ENCODE peak calls at places on chromosomes 2 and 18, in six cellular contexts. G, X, L, A, H and Z are unnamed samples.

GRCh38 chr2:162926501-162926900 is 87.9 kb upstream of the KCNH7 start:
- DNase-seq in L (no peak), G (peak), X (peak), A (no peak), H (no peak), Z (no peak)

GRCh38 chr18:62610509-62611394 is 87.9 kb downstream of the ZCCHC2 start:
- DNase-seq in H (no peak), L (no peak), G (no peak), X (no peak), A (peak), Z (no peak)

GRCh38 chr2:39735648-39736047 is 43.4 kb downstream of the THUMPD2 start:
- DNase-seq in X (no peak), G (no peak), L (no peak), H (no peak), A (no peak), Z (no peak)

GRCh38 chr2:177188482-177189469 is 23.8 kb upstream of the HNRNPA3 start:
- DNase-seq in A (no peak), L (no peak), X (no peak), G (peak), H (no peak), Z (no peak)

GRCh38 chr2:58906151-58906645 is 665.1 kb upstream of the FANCL start:
- DNase-seq in A (no peak), X (no peak), H (no peak), L (no peak), G (no peak), Z (no peak)

GRCh38 chr2:231556981-231557380 is 26.7 kb upstream of the NMUR1 start:
- DNase-seq in A (no peak), G (no peak), X (no peak), L (no peak), H (no peak), Z (no peak)

GRCh38 chr18:44945847-44946490 is 265.3 kb downstream of the SETBP1 start:
- DNase-seq in H (no peak), A (no peak), G (no peak), L (no peak), X (no peak), Z (no peak)

GRCh38 chr2:47566207-47566858 is 163.4 kb downstream of the MSH2 start:
- DNase-seq in X (no peak), G (no peak), L (no peak), A (no peak), H (no peak), Z (no peak)

GRCh38 chr2:190910341-190911136 is 29.9 kb downstream of the GLS start:
- DNase-seq in L (peak), A (no peak), G (no peak), H (no peak), X (no peak), Z (no peak)

GRCh38 chr2:46284812-46285211 is 12.4 kb upstream of the EPAS1 start:
- DNase-seq in L (no peak), X (no peak), H (no peak), A (no peak), G (no peak), Z (no peak)

GRCh38 chr2:23669413-23670244 is 257.3 kb downstream of the ATAD2B start:
- DNase-seq in G (peak), A (no peak), L (peak), H (no peak), X (no peak), Z (no peak)

GRCh38 chr2:164847966-164848365 is 6.3 kb upstream of the COBLL1 start:
- DNase-seq in X (no peak), A (no peak), H (no peak), L (no peak), G (no peak), Z (no peak)

GRCh38 chr2:61461404-61461803 is 9.5 kb downstream of the USP34 start:
- DNase-seq in H (no peak), L (no peak), A (no peak), G (no peak), X (no peak), Z (no peak)

GRCh38 chr2:228063558-228063957 is 117.9 kb downstream of the SPHKAP start:
- DNase-seq in H (no peak), L (no peak), G (no peak), X (no peak), A (no peak), Z (no peak)

GRCh38 chr2:203444738-203445137 is 90.4 kb downstream of the RAPH1 start:
- DNase-seq in H (no peak), L (no peak), G (no peak), X (no peak), A (no peak), Z (no peak)

GRCh38 chr2:25257032-25257455 is 84.7 kb downstream of the DNMT3A start:
- DNase-seq in X (no peak), A (no peak), H (no peak), L (peak), G (no peak), Z (no peak)

GRCh38 chr2:45776160-45776955 is 124.9 kb downstream of the PRKCE start:
- DNase-seq in X (no peak), A (no peak), L (peak), G (no peak), H (no peak), Z (no peak)

GRCh38 chr2:24898122-24899109 is 21.6 kb downstream of the ADCY3 start:
- DNase-seq in L (no peak), H (no peak), G (no peak), A (no peak), X (no peak), Z (no peak)

GRCh38 chr2:225668606-225669266 is 269.2 kb downstream of the NYAP2 start:
- DNase-seq in G (peak), X (peak), A (peak), H (peak), L (peak), Z (peak)

GRCh38 chr2:219737270-219737691 is 109.9 kb downstream of the SLC4A3 start:
- DNase-seq in L (peak), G (no peak), X (peak), A (no peak), H (no peak), Z (no peak)

GRCh38 chr2:19868705-19869550 is 32.9 kb downstream of the TTC32 start:
- DNase-seq in A (peak), G (no peak), X (no peak), H (no peak), L (no peak), Z (no peak)

GRCh38 chr18:26453370-26454030 is 94.9 kb downstream of the KCTD1 start:
- DNase-seq in H (no peak), A (no peak), G (no peak), L (no peak), X (no peak), Z (no peak)

GRCh38 chr2:18369750-18370149 is 190.7 kb downstream of the RDH14 start:
- DNase-seq in L (peak), H (no peak), A (no peak), G (no peak), X (no peak), Z (no peak)

GRCh38 chr2:146481629-146482028 is 1363.2 kb upstream of the ACVR2A start:
- DNase-seq in X (no peak), L (peak), A (no peak), H (no peak), G (no peak), Z (no peak)

GRCh38 chr2:10891848-10892247 is 19.9 kb upstream of the KCNF1 start:
- DNase-seq in X (no peak), G (no peak), H (no peak), L (no peak), A (no peak), Z (no peak)

GRCh38 chr2:10892316-10892715 is 19.4 kb upstream of the KCNF1 start:
- DNase-seq in G (no peak), X (no peak), L (no peak), H (no peak), A (no peak), Z (no peak)

GRCh38 chr2:10890706-10891270 is 20.9 kb upstream of the KCNF1 start:
- DNase-seq in H (no peak), G (no peak), L (no peak), X (no peak), A (no peak), Z (no peak)

GRCh38 chr2:10892796-10893350 is 18.9 kb upstream of the KCNF1 start:
- DNase-seq in A (no peak), X (no peak), H (no peak), G (no peak), L (no peak), Z (no peak)

DNA sequence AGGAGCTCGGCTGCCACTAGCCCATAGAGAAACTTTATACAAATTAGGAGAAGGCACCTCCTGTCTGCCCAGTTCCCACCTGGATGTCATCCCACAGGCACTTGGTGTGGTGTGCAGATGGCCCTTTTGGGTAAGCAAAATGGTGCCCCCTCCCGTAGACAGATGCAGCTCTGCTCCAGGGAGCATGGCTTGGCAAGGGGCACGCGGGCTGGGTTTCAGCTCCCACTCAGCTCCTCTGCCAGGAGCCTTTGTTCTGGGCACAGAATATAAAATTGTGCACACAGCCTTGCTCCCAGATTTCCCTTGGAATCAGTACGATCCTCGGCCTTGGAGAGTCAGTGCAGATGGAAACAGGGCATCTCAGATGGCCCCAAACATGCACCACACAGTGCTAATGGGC is 20.3 kb upstream of the KCNF1 start:
- DNase-seq in H (no peak), G (no peak), X (no peak), A (no peak), L (no peak), Z (no peak)
- TF ChIP-seq BHLHE40 in H (no peak), G (no peak), X (no peak), A (no peak), L (no peak), Z (no peak)

GRCh38 chr2:174711206-174711605 is 53.1 kb downstream of the CHRNA1 start:
- DNase-seq in H (no peak), L (peak), X (no peak), G (no peak), A (no peak), Z (no peak)
- TF ChIP-seq BHLHE40 in H (no peak), L (no peak), X (no peak), G (no peak), A (no peak), Z (no peak)

GRCh38 chr2:85537600-85538506 is 1.1 kb upstream of the MAT2A start:
- DNase-seq in A (peak), G (peak), L (no peak), H (no peak), X (peak), Z (peak)

GRCh38 chr2:85534875-85535274 is 4.1 kb upstream of the MAT2A start:
- DNase-seq in H (no peak), X (no peak), A (no peak), G (no peak), L (no peak), Z (no peak)

GRCh38 chr2:85534099-85534498 is 4.9 kb upstream of the MAT2A start:
- DNase-seq in X (no peak), H (no peak), L (no peak), G (no peak), A (no peak), Z (no peak)

GRCh38 chr2:85538507-85539360 is at the start of gene MAT2A:
- DNase-seq in L (peak), X (peak), A (peak), G (peak), H (peak), Z (peak)

GRCh38 chr2:85536479-85536878 is 2.5 kb upstream of the MAT2A start:
- DNase-seq in A (no peak), H (no peak), X (no peak), L (peak), G (no peak), Z (no peak)
- TF ChIP-seq BHLHE40 in A (no peak), H (no peak), X (no peak), L (no peak), G (no peak), Z (no peak)

DNA sequence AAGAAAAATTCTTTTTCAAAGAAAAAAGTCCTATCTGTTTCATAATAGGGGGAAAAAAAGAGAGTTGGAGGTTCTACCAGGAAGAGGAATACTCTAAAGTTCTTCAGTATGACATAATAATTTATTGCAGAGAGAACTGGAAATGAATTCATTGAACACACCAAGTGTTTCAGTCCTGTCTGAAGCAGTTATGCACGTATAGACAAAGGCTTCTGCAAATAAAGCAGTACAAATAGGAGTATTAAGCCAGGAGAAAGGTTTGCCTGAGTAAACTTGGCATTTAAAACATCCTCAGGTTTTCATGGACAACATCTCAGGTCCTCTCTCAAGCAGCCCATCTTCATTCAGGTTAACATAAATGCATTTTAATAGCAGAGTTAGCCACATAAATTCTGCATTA is 141.6 kb downstream of the CCDC148 start:
- DNase-seq in L (no peak), A (no peak), G (no peak), X (no peak), H (no peak), Z (no peak)
- TF ChIP-seq BHLHE40 in L (no peak), A (no peak), G (no peak), X (no peak), H (no peak), Z (no peak)

GRCh38 chr2:224612581-224612980 is 27.4 kb upstream of the CUL3 start:
- DNase-seq in G (no peak), X (no peak), H (no peak), L (no peak), A (no peak), Z (no peak)
- TF ChIP-seq BHLHE40 in G (no peak), X (no peak), H (no peak), L (no peak), A (no peak), Z (no peak)

DNA sequence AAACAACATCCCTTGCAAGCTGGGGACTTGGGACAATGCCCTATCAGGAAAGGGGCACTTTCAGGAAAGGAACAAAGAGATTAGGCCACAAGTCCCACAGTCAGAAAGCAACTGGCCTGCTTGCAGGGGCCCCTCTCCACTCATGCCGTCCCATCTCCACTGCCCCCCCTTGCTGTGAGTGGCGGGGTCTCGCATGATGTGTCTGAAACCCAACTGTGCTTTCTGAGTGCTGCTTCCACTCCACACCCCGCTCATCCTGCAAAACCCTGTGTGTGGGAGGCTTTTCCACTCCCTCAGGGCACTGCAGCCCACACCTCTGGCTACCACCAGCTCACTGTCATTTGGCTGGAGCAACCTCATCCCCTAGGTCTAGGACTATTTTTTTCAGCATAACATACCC is 7.9 kb downstream of the HS6ST1 start:
- DNase-seq in L (no peak), G (no peak), H (no peak), X (no peak), A (no peak), Z (no peak)
- TF ChIP-seq BHLHE40 in L (no peak), G (no peak), H (no peak), X (no peak), A (no peak), Z (no peak)

GRCh38 chr2:239383036-239383795 is 17.6 kb downstream of the HDAC4 start:
- DNase-seq in A (no peak), X (no peak), G (no peak), H (no peak), L (no peak), Z (no peak)

GRCh38 chr2:239379641-239380170 is 21.1 kb downstream of the HDAC4 start:
- DNase-seq in A (no peak), X (no peak), G (no peak), H (no peak), L (no peak), Z (no peak)

GRCh38 chr2:239380831-239381708 is 19.8 kb downstream of the HDAC4 start:
- DNase-seq in L (no peak), X (no peak), H (peak), G (no peak), A (no peak), Z (no peak)

GRCh38 chr2:239382384-239382880 is 18.4 kb downstream of the HDAC4 start:
- DNase-seq in H (no peak), G (no peak), L (no peak), A (no peak), X (no peak), Z (no peak)

GRCh38 chr2:239381709-239382134 is 19.1 kb downstream of the HDAC4 start:
- DNase-seq in H (peak), X (no peak), A (peak), G (no peak), L (no peak), Z (no peak)
- TF ChIP-seq BHLHE40 in H (no peak), X (no peak), A (no peak), G (no peak), L (no peak), Z (no peak)